ENCODE peak calls at places on chromosomes 4 and X, in five cellular contexts. M, S, F, L and Y are unnamed samples.
A peak's percentile ranks its signal among the peaks of the same experiment; 100 is the strongest.

GRCh38 chrX:25275159-25275558 is 259.4 kb upstream of the ARX start:
- DNase-seq in M (no peak), S (no peak), F (no peak), L (no peak), Y (peak; percentile 21)

GRCh38 chr4:4419896-4420295 is 33.0 kb downstream of the NSG1 start:
- DNase-seq in M (no peak), S (no peak), F (no peak), L (no peak), Y (no peak)

GRCh38 chr4:189940178-189941004 is at the start of gene FRG1:
- DNase-seq in M (peak; percentile 86), S (peak; percentile 93), F (peak; percentile 92), L (peak; percentile 96), Y (peak; percentile 93)

GRCh38 chrX:134512566-134512965 is 52.6 kb downstream of the HPRT1 start:
- DNase-seq in M (peak; percentile 96), S (no peak), F (peak; percentile 65), L (no peak), Y (no peak)

GRCh38 chr4:1512081-1512737 is 106.0 kb upstream of the NKX1-1 start:
- DNase-seq in M (no peak), S (no peak), F (no peak), L (no peak), Y (no peak)

GRCh38 chrX:23799469-23800065 is 16.6 kb downstream of the SAT1 start:
- DNase-seq in M (no peak), S (no peak), F (no peak), L (no peak), Y (no peak)

GRCh38 chr4:169158860-169159259 is 111.9 kb downstream of the SH3RF1 start:
- DNase-seq in M (no peak), S (no peak), F (no peak), L (no peak), Y (no peak)

GRCh38 chr4:151538963-151539362 is 130.0 kb downstream of the FHIP1A start:
- DNase-seq in M (no peak), S (no peak), F (no peak), L (no peak), Y (no peak)

GRCh38 chrX:16750136-16750535 is 30.7 kb downstream of the SYAP1 start:
- DNase-seq in M (no peak), S (no peak), F (no peak), L (no peak), Y (no peak)

GRCh38 chr4:154491731-154492249 is at the start of gene DCHS2:
- DNase-seq in M (no peak), S (peak; percentile 53), F (no peak), L (no peak), Y (no peak)

GRCh38 chrX:87663421-87663820 is 145.8 kb downstream of the KLHL4 start:
- DNase-seq in M (no peak), S (no peak), F (no peak), L (no peak), Y (peak; percentile 41)

GRCh38 chr4:111398906-111399330 is 746.3 kb upstream of the FAM241A start:
- DNase-seq in M (no peak), S (no peak), F (no peak), L (no peak), Y (peak; percentile 4)

GRCh38 chr4:161208564-161208963 is 955.2 kb downstream of the FSTL5 start:
- DNase-seq in M (no peak), S (no peak), F (no peak), L (no peak), Y (no peak)

GRCh38 chrX:93319604-93320003 is 353.8 kb downstream of the NAP1L3 start:
- DNase-seq in M (no peak), S (no peak), F (no peak), L (no peak), Y (no peak)

GRCh38 chr4:1765409-1766335 is 27.4 kb upstream of the FGFR3 start:
- DNase-seq in M (no peak), S (no peak), F (no peak), L (no peak), Y (no peak)

GRCh38 chrX:129701624-129702069 is 37.1 kb upstream of the XPNPEP2 start:
- DNase-seq in M (peak; percentile 21), S (no peak), F (no peak), L (no peak), Y (no peak)

GRCh38 chrX:54807524-54808108 is at the start of gene MAGED2:
- DNase-seq in M (peak; percentile 20), S (no peak), F (peak; percentile 54), L (peak; percentile 59), Y (peak; percentile 7)

GRCh38 chr4:101171747-101172146 is 175.6 kb downstream of the PPP3CA start:
- DNase-seq in M (peak; percentile 40), S (no peak), F (no peak), L (no peak), Y (no peak)

GRCh38 chr4:30757357-30757756 is 37.2 kb downstream of the PCDH7 start:
- DNase-seq in M (peak; percentile 60), S (no peak), F (peak; percentile 1), L (no peak), Y (no peak)

GRCh38 chr4:106502106-106502699 is 133.6 kb upstream of the GIMD1 start:
- DNase-seq in M (peak; percentile 20), S (peak; percentile 54), F (peak; percentile 49), L (no peak), Y (peak; percentile 70)

GRCh38 chrX:148804579-148804978 is 304.2 kb downstream of the AFF2 start:
- DNase-seq in M (no peak), S (no peak), F (no peak), L (no peak), Y (no peak)

GRCh38 chr4:84691170-84691691 is 108.3 kb downstream of the CDS1 start:
- DNase-seq in M (peak; percentile 94), S (no peak), F (peak; percentile 92), L (no peak), Y (peak; percentile 20)

GRCh38 chrX:68503830-68504229 is 5.0 kb downstream of the YIPF6 start:
- DNase-seq in M (peak; percentile 55), S (no peak), F (no peak), L (no peak), Y (no peak)

GRCh38 chr4:986428-986948 is 356 bp upstream of the IDUA start:
- DNase-seq in M (no peak), S (no peak), F (no peak), L (no peak), Y (no peak)

GRCh38 chr4:78561677-78562076 is 10.1 kb downstream of the ANXA3 start:
- DNase-seq in M (no peak), S (no peak), F (no peak), L (no peak), Y (no peak)

GRCh38 chrX:131213400-131213799 is 75.7 kb downstream of the IGSF1 start:
- DNase-seq in M (no peak), S (no peak), F (no peak), L (no peak), Y (no peak)

GRCh38 chrX:13261348-13261747 is 58.5 kb downstream of the ATXN3L start:
- DNase-seq in M (no peak), S (no peak), F (no peak), L (no peak), Y (no peak)